ENCODE peak calls at places on chromosome 13, in six cellular contexts. W is activated CD4-positive, alpha-beta T cell treated with anti-CD3 and anti-CD28 coated beads for 1 hour; T is astrocyte of the cerebellum; D is NCI-H1105 treated with DMSO at 0.1 percent for 48 hours; J is esophagus squamous epithelium; Z is brain microvascular endothelial cell. L is an unnamed sample.
A peak's percentile ranks its signal among the peaks of the same experiment; 100 is the strongest.

GRCh38 chr13:111638233-111638632 is 317.8 kb downstream of the TEX29 start:
- DNase-seq in W (no peak), T (no peak), D (no peak), J (no peak), Z (no peak), L (no peak)

GRCh38 chr13:114320065-114320464 is 5.8 kb downstream of the CHAMP1 start:
- DNase-seq in W (no peak), T (no peak), D (no peak), J (no peak), Z (no peak), L (no peak)

GRCh38 chr13:80979035-80979641 is 638.2 kb upstream of the SPRY2 start:
- DNase-seq in W (no peak), T (peak; percentile 64), D (peak; percentile 45), J (no peak), Z (peak; percentile 63), L (no peak)

GRCh38 chr13:20363604-20364003 is 131.5 kb upstream of the GJB6 start:
- DNase-seq in W (no peak), T (no peak), D (peak; percentile 2), J (no peak), Z (no peak), L (no peak)

GRCh38 chr13:51666316-51666715 is 82.1 kb downstream of the WDFY2 start:
- DNase-seq in W (no peak), T (no peak), D (no peak), J (no peak), Z (no peak), L (no peak)

GRCh38 chr13:59447031-59447430 is 716.7 kb downstream of the DIAPH3 start:
- DNase-seq in W (no peak), T (no peak), D (no peak), J (no peak), Z (no peak), L (no peak)

GRCh38 chr13:26266311-26266710 is 12.4 kb downstream of the CDK8 start:
- DNase-seq in W (no peak), T (no peak), D (no peak), J (no peak), Z (no peak), L (no peak)

GRCh38 chr13:102846261-102847015 is 606 bp downstream of the ERCC5 start:
- DNase-seq in W (no peak), T (no peak), D (peak; percentile 47), J (no peak), Z (peak; percentile 39), L (peak; percentile 81)

GRCh38 chr13:74040200-74040599 is 94.0 kb downstream of the KLF12 start:
- DNase-seq in W (no peak), T (no peak), D (no peak), J (no peak), Z (peak; percentile 28), L (no peak)

GRCh38 chr13:109329175-109329574 is 457.2 kb downstream of the IRS2 start:
- DNase-seq in W (no peak), T (no peak), D (no peak), J (no peak), Z (no peak), L (no peak)

GRCh38 chr13:67303661-67304333 is 73.7 kb upstream of the PCDH9 start:
- DNase-seq in W (no peak), T (no peak), D (no peak), J (no peak), Z (no peak), L (no peak)

GRCh38 chr13:77696006-77696862 is 1.3 kb upstream of the SLAIN1 start:
- DNase-seq in W (no peak), T (no peak), D (peak; percentile 14), J (no peak), Z (no peak), L (no peak)

GRCh38 chr13:43220873-43221578 is 197.6 kb downstream of the DNAJC15 start:
- DNase-seq in W (no peak), T (no peak), D (no peak), J (no peak), Z (no peak), L (no peak)